ENCODE peak calls at places on chromosomes 6 and 20, in four cellular contexts. Q is IMR-90, W is ovary, K is heart left ventricle. D is an unnamed sample. For H3K36me3 and H3K4me1, the result is how much of the 10 kb centered on the place peaks cover.

GRCh38 chr6:50187212-50188055 is 137.7 kb upstream of the DEFB112 start:
- DNase-seq in Q (no peak), W (no peak), K (no peak), D (no peak)

GRCh38 chr6:167906899-167907298 is 80.2 kb downstream of the AFDN start:
- DNase-seq in Q (no peak), W (no peak), K (peak), D (peak)

GRCh38 chr6:49787176-49787575 is at the start of gene PGK2:
- DNase-seq in Q (no peak), W (no peak), K (no peak), D (no peak)

GRCh38 chr6:24614648-24615047 is 31.3 kb downstream of the KIAA0319 start:
- DNase-seq in Q (no peak), W (no peak), K (no peak), D (no peak)

GRCh38 chr6:90025418-90026089 is 131.3 kb downstream of the GJA10 start:
- DNase-seq in Q (peak), W (no peak), K (no peak), D (no peak)

GRCh38 chr6:13235339-13235738 is 93.0 kb downstream of the TBC1D7 start:
- DNase-seq in Q (no peak), W (no peak), K (no peak), D (no peak)

GRCh38 chr20:13029687-13030510 is 21.1 kb downstream of the SPTLC3 start:
- DNase-seq in Q (peak), W (no peak), K (no peak), D (peak)

GRCh38 chr20:44448753-44449546 is 26.7 kb upstream of the TTPAL start:
- DNase-seq in Q (no peak), W (no peak), K (no peak), D (peak)

GRCh38 chr6:40672118-40672517 is 85.0 kb upstream of the LRFN2 start:
- DNase-seq in Q (no peak), W (no peak), K (no peak), D (no peak)
- TF ChIP-seq CTCF in Q (no peak), W (no peak), K (no peak), D (no peak)

GRCh38 chr6:159137715-159138114 is 31.5 kb upstream of the FNDC1 start:
- DNase-seq in Q (no peak), W (no peak), K (no peak), D (no peak)
- H3K36me3 ChIP-seq in Q (under half), W (under half), K (under half), D (under half)

GRCh38 chr20:64038252-64038578 is 2.2 kb downstream of the C20orf204 start:
- DNase-seq in Q (no peak), W (no peak), K (no peak), D (no peak)
- H3K4me1 ChIP-seq in Q (under half), W (under half), K (half or more), D (under half)

GRCh38 chr20:62688855-62689460 is 19.7 kb upstream of the NTSR1 start:
- DNase-seq in Q (peak), W (no peak), K (no peak), D (no peak)
- TF ChIP-seq CTCF in Q (peak), W (no peak), K (no peak), D (no peak)

GRCh38 chr6:33273924-33274902 is 2.3 kb downstream of the RPS18 start:
- DNase-seq in Q (no peak), W (no peak), K (no peak), D (no peak)

GRCh38 chr6:33271098-33271607 is 523 bp downstream of the VPS52 start:
- DNase-seq in Q (no peak), W (no peak), K (no peak), D (no peak)

GRCh38 chr6:33273129-33273923 is 1.5 kb downstream of the RPS18 start:
- DNase-seq in Q (no peak), W (no peak), K (no peak), D (no peak)

GRCh38 chr6:33272358-33273128 is 668 bp downstream of the RPS18 start:
- DNase-seq in Q (no peak), W (no peak), K (no peak), D (no peak)

GRCh38 chr6:33271608-33272357 is at the start of the genes RPS18 and VPS52:
- DNase-seq in Q (peak), W (peak), K (peak), D (peak)
- H3K36me3 ChIP-seq in Q (half or more), W (under half), K (half or more), D (half or more)